ENCODE peak calls at places on chromosomes 13 and 19, in ten cellular contexts. One of them, this sample, is unnamed.
A peak's percentile ranks its signal among the peaks of the same experiment; 100 is the strongest.

GRCh38 chr19:41694831-41695635 is 7.0 kb upstream of the CEACAM7 start:
- DNase-seq in CD4-positive, alpha-beta memory T cell: no peak
- DNase-seq in aorta: no peak
- DNase-seq in GM23338: no peak
- DNase-seq in A549: no peak
- DNase-seq in ovary: no peak
- DNase-seq in A673: no peak
- DNase-seq in fibroblast of lung: no peak
- DNase-seq in BJ: no peak
- DNase-seq in endodermal cell: no peak
- DNase-seq in this sample: no peak

GRCh38 chr13:37905736-37906135 is 36.2 kb upstream of the TRPC4 start:
- DNase-seq in BJ: no peak
- DNase-seq in endodermal cell: no peak
- DNase-seq in fibroblast of lung: peak; percentile 50
- DNase-seq in GM23338: no peak
- DNase-seq in CD4-positive, alpha-beta memory T cell: no peak
- DNase-seq in A673: no peak
- DNase-seq in A549: no peak
- DNase-seq in ovary: no peak
- DNase-seq in aorta: no peak
- DNase-seq in this sample: no peak

GRCh38 chr13:87129602-87130300 is 541.4 kb upstream of the SLITRK5 start:
- DNase-seq in endodermal cell: no peak
- DNase-seq in A673: no peak
- DNase-seq in GM23338: no peak
- DNase-seq in BJ: no peak
- DNase-seq in fibroblast of lung: peak; percentile 49
- DNase-seq in CD4-positive, alpha-beta memory T cell: no peak
- DNase-seq in aorta: no peak
- DNase-seq in ovary: no peak
- DNase-seq in A549: no peak
- DNase-seq in this sample: no peak

GRCh38 chr13:89514534-89515312 is 1832.8 kb upstream of the MIR17HG start:
- DNase-seq in aorta: no peak
- DNase-seq in A549: peak; percentile 13
- DNase-seq in endodermal cell: peak; percentile 51
- DNase-seq in CD4-positive, alpha-beta memory T cell: no peak
- DNase-seq in ovary: no peak
- DNase-seq in fibroblast of lung: peak; percentile 80
- DNase-seq in A673: peak; percentile 88
- DNase-seq in BJ: no peak
- DNase-seq in GM23338: peak; percentile 76
- DNase-seq in this sample: no peak

GRCh38 chr13:35472308-35473008 is 4.0 kb downstream of the MAB21L1 start:
- DNase-seq in BJ: no peak
- DNase-seq in GM23338: peak; percentile 30
- DNase-seq in aorta: no peak
- DNase-seq in A673: no peak
- DNase-seq in endodermal cell: peak; percentile 63
- DNase-seq in A549: no peak
- DNase-seq in fibroblast of lung: no peak
- DNase-seq in CD4-positive, alpha-beta memory T cell: no peak
- DNase-seq in ovary: no peak
- DNase-seq in this sample: no peak

GRCh38 chr13:113860051-113860471 is 3.8 kb downstream of the GAS6 start:
- DNase-seq in endodermal cell: peak; percentile 74
- DNase-seq in CD4-positive, alpha-beta memory T cell: no peak
- DNase-seq in ovary: peak; percentile 5
- DNase-seq in GM23338: peak; percentile 44
- DNase-seq in A673: no peak
- DNase-seq in BJ: no peak
- DNase-seq in fibroblast of lung: no peak
- DNase-seq in A549: no peak
- DNase-seq in aorta: no peak
- DNase-seq in this sample: no peak

GRCh38 chr19:1512671-1513491 is at the start of gene ADAMTSL5:
- DNase-seq in aorta: peak; percentile 74
- DNase-seq in A673: no peak
- DNase-seq in CD4-positive, alpha-beta memory T cell: peak; percentile 57
- DNase-seq in endodermal cell: peak; percentile 78
- DNase-seq in BJ: no peak
- DNase-seq in GM23338: peak; percentile 69
- DNase-seq in ovary: no peak
- DNase-seq in fibroblast of lung: peak; percentile 41
- DNase-seq in A549: peak; percentile 41
- DNase-seq in this sample: peak; percentile 88

GRCh38 chr13:29924951-29925350 is 74.5 kb upstream of the UBL3 start:
- DNase-seq in endodermal cell: no peak
- DNase-seq in GM23338: no peak
- DNase-seq in BJ: no peak
- DNase-seq in A673: no peak
- DNase-seq in A549: no peak
- DNase-seq in ovary: no peak
- DNase-seq in CD4-positive, alpha-beta memory T cell: no peak
- DNase-seq in fibroblast of lung: no peak
- DNase-seq in aorta: no peak
- DNase-seq in this sample: no peak

GRCh38 chr13:45623516-45624090 is 8.1 kb upstream of the ERICH6B start:
- DNase-seq in fibroblast of lung: no peak
- DNase-seq in GM23338: peak; percentile 48
- DNase-seq in ovary: no peak
- DNase-seq in BJ: no peak
- DNase-seq in CD4-positive, alpha-beta memory T cell: peak; percentile 30
- DNase-seq in endodermal cell: no peak
- DNase-seq in A549: peak; percentile 25
- DNase-seq in aorta: no peak
- DNase-seq in A673: peak; percentile 57
- DNase-seq in this sample: no peak

GRCh38 chr19:9498183-9498902 is at the start of gene ZNF560:
- DNase-seq in endodermal cell: peak; percentile 55
- DNase-seq in A549: no peak
- DNase-seq in CD4-positive, alpha-beta memory T cell: no peak
- DNase-seq in ovary: no peak
- DNase-seq in BJ: no peak
- DNase-seq in aorta: no peak
- DNase-seq in fibroblast of lung: peak; percentile 21
- DNase-seq in GM23338: peak; percentile 47
- DNase-seq in A673: peak; percentile 85
- DNase-seq in this sample: peak; percentile 23

GRCh38 chr13:79440958-79441553 is 35.0 kb upstream of the RBM26 start:
- DNase-seq in GM23338: no peak
- DNase-seq in aorta: no peak
- DNase-seq in ovary: no peak
- DNase-seq in fibroblast of lung: no peak
- DNase-seq in BJ: no peak
- DNase-seq in A673: no peak
- DNase-seq in endodermal cell: no peak
- DNase-seq in A549: no peak
- DNase-seq in CD4-positive, alpha-beta memory T cell: no peak
- DNase-seq in this sample: no peak

GRCh38 chr19:52331757-52332156 is 4.3 kb upstream of the ZNF610 start:
- DNase-seq in A673: no peak
- DNase-seq in aorta: no peak
- DNase-seq in ovary: no peak
- DNase-seq in fibroblast of lung: peak; percentile 15
- DNase-seq in A549: no peak
- DNase-seq in endodermal cell: no peak
- DNase-seq in GM23338: no peak
- DNase-seq in BJ: no peak
- DNase-seq in CD4-positive, alpha-beta memory T cell: no peak
- DNase-seq in this sample: no peak

GRCh38 chr19:53553865-53554791 is 16.2 kb downstream of the ZNF331 start:
- DNase-seq in A673: peak; percentile 87
- DNase-seq in A549: no peak
- DNase-seq in CD4-positive, alpha-beta memory T cell: peak; percentile 91
- DNase-seq in fibroblast of lung: peak; percentile 88
- DNase-seq in aorta: peak; percentile 94
- DNase-seq in BJ: peak; percentile 50
- DNase-seq in ovary: peak; percentile 94
- DNase-seq in endodermal cell: no peak
- DNase-seq in GM23338: peak; percentile 78
- DNase-seq in this sample: peak; percentile 93

GRCh38 chr13:67184247-67184646 is 45.9 kb downstream of the PCDH9 start:
- DNase-seq in ovary: no peak
- DNase-seq in CD4-positive, alpha-beta memory T cell: no peak
- DNase-seq in endodermal cell: no peak
- DNase-seq in BJ: no peak
- DNase-seq in GM23338: no peak
- DNase-seq in aorta: no peak
- DNase-seq in A549: no peak
- DNase-seq in A673: no peak
- DNase-seq in fibroblast of lung: no peak
- DNase-seq in this sample: no peak

GRCh38 chr19:16057062-16057461 is 19.2 kb upstream of the TPM4 start:
- DNase-seq in A549: no peak
- DNase-seq in fibroblast of lung: no peak
- DNase-seq in A673: no peak
- DNase-seq in CD4-positive, alpha-beta memory T cell: no peak
- DNase-seq in GM23338: no peak
- DNase-seq in aorta: no peak
- DNase-seq in endodermal cell: no peak
- DNase-seq in ovary: no peak
- DNase-seq in BJ: no peak
- DNase-seq in this sample: no peak
- H3K4me3 ChIP-seq in A549: no peak overlapping the region
- H3K4me3 ChIP-seq in fibroblast of lung: no peak overlapping the region
- H3K4me3 ChIP-seq in A673: no peak overlapping the region
- H3K4me3 ChIP-seq in CD4-positive, alpha-beta memory T cell: no peak overlapping the region
- H3K4me3 ChIP-seq in GM23338: no peak overlapping the region
- H3K4me3 ChIP-seq in aorta: no peak overlapping the region
- H3K4me3 ChIP-seq in endodermal cell: no peak overlapping the region
- H3K4me3 ChIP-seq in ovary: no peak overlapping the region
- H3K4me3 ChIP-seq in BJ: no peak overlapping the region
- H3K4me3 ChIP-seq in this sample: no peak overlapping the region

DNA sequence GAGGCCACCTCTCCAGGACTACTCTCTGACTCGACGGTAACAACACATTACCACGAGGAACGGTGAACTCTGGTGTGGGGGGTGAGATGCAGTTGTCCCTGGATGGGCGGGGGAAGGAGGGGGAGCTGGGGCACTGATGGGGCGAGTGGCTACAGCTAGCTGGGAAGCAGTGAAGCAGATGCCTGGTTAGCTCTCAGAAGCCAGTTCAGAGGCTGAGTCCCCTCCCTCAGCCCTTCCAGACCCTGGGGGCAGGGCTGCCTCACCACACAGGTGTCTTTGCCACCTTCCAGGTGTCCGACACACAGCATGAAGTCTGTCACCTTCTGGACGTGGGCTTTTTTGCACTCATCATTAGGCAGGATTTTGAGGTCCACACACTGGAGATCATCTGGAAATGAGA is 4.0 kb downstream of the KLK1 start:
- DNase-seq in A673: no peak
- DNase-seq in GM23338: no peak
- DNase-seq in CD4-positive, alpha-beta memory T cell: no peak
- DNase-seq in A549: no peak
- DNase-seq in endodermal cell: peak; percentile 62
- DNase-seq in fibroblast of lung: no peak
- DNase-seq in aorta: no peak
- DNase-seq in BJ: no peak
- DNase-seq in ovary: no peak
- DNase-seq in this sample: no peak
- H3K4me3 ChIP-seq in A673: no peak overlapping the region
- H3K4me3 ChIP-seq in GM23338: peak overlapping the region; percentile 66
- H3K4me3 ChIP-seq in CD4-positive, alpha-beta memory T cell: no peak overlapping the region
- H3K4me3 ChIP-seq in A549: no peak overlapping the region
- H3K4me3 ChIP-seq in endodermal cell: no peak overlapping the region
- H3K4me3 ChIP-seq in fibroblast of lung: no peak overlapping the region
- H3K4me3 ChIP-seq in aorta: no peak overlapping the region
- H3K4me3 ChIP-seq in BJ: no peak overlapping the region
- H3K4me3 ChIP-seq in ovary: no peak overlapping the region
- H3K4me3 ChIP-seq in this sample: no peak overlapping the region

GRCh38 chr13:31209172-31209818 is 9.5 kb downstream of the B3GLCT start:
- DNase-seq in endodermal cell: peak; percentile 73
- DNase-seq in ovary: peak; percentile 37
- DNase-seq in aorta: no peak
- DNase-seq in fibroblast of lung: peak; percentile 70
- DNase-seq in CD4-positive, alpha-beta memory T cell: peak; percentile 11
- DNase-seq in A549: no peak
- DNase-seq in BJ: no peak
- DNase-seq in GM23338: peak; percentile 43
- DNase-seq in A673: peak; percentile 92
- DNase-seq in this sample: peak; percentile 82
- H3K4me3 ChIP-seq in endodermal cell: no peak overlapping the region
- H3K4me3 ChIP-seq in ovary: no peak overlapping the region
- H3K4me3 ChIP-seq in aorta: no peak overlapping the region
- H3K4me3 ChIP-seq in fibroblast of lung: no peak overlapping the region
- H3K4me3 ChIP-seq in CD4-positive, alpha-beta memory T cell: no peak overlapping the region
- H3K4me3 ChIP-seq in A549: no peak overlapping the region
- H3K4me3 ChIP-seq in BJ: no peak overlapping the region
- H3K4me3 ChIP-seq in GM23338: no peak overlapping the region
- H3K4me3 ChIP-seq in A673: peak overlapping the region; percentile 20
- H3K4me3 ChIP-seq in this sample: no peak overlapping the region

DNA sequence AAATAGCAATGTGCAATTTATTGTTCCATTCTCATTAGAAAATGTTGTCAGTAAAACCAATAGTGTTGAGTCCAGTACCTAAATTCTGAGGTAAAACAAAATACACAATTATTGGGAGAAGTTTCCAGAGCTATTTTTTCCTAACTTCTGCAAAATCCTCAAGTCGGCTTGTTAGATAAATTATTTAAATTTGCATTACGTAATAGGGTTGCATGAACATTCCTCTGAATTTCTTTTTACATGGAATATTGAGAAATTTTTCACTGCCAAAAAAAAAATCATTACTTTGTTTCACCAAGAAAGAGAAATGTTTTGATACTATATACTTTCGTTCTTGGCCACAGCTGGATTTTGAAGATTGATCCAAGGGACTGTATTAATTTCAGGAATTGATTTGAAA is 1.5 kb downstream of the ZNF507 start:
- DNase-seq in GM23338: no peak
- DNase-seq in A673: no peak
- DNase-seq in endodermal cell: no peak
- DNase-seq in fibroblast of lung: no peak
- DNase-seq in BJ: no peak
- DNase-seq in A549: no peak
- DNase-seq in aorta: no peak
- DNase-seq in CD4-positive, alpha-beta memory T cell: no peak
- DNase-seq in ovary: no peak
- DNase-seq in this sample: no peak
- H3K4me3 ChIP-seq in GM23338: peak overlapping the region; percentile 87
- H3K4me3 ChIP-seq in A673: peak overlapping the region; percentile 72
- H3K4me3 ChIP-seq in endodermal cell: peak overlapping the region; percentile 98
- H3K4me3 ChIP-seq in fibroblast of lung: peak overlapping the region; percentile 93
- H3K4me3 ChIP-seq in BJ: peak overlapping the region; percentile 82
- H3K4me3 ChIP-seq in A549: peak overlapping the region; percentile 72
- H3K4me3 ChIP-seq in aorta: no peak overlapping the region
- H3K4me3 ChIP-seq in CD4-positive, alpha-beta memory T cell: peak overlapping the region; percentile 91
- H3K4me3 ChIP-seq in ovary: peak overlapping the region; percentile 92
- H3K4me3 ChIP-seq in this sample: peak overlapping the region; percentile 92